ENCODE peak calls at places on chromosomes 16 and 17, in nine cellular contexts. X, K, R, D, J, A, M, V and I are unnamed samples.

GRCh38 chr17:45022655-45023339 is 28.6 kb downstream of the DCAKD start:
- DNase-seq in M (no peak), K (no peak), A (no peak), R (no peak), X (no peak), V (no peak), D (no peak), J (no peak), I (no peak)

GRCh38 chr16:57146735-57147134 is 39.1 kb downstream of the PSME3IP1 start:
- DNase-seq in D (no peak), M (peak), A (no peak), X (no peak), K (no peak), J (no peak), R (no peak), V (no peak), I (no peak)

GRCh38 chr16:20906225-20906870 is 5.8 kb downstream of the LYRM1 start:
- DNase-seq in A (no peak), X (peak), R (no peak), V (no peak), J (peak), D (no peak), M (peak), K (no peak), I (peak)

GRCh38 chr17:40485851-40486512 is 15.4 kb downstream of the TNS4 start:
- DNase-seq in X (peak), D (no peak), R (no peak), M (peak), K (no peak), V (no peak), A (no peak), J (peak), I (peak)

GRCh38 chr17:78783711-78784396 is 1.8 kb upstream of the CYTH1 start:
- DNase-seq in X (no peak), J (no peak), R (no peak), A (no peak), K (no peak), M (no peak), D (no peak), V (no peak), I (no peak)

GRCh38 chr17:37481001-37481665 is 8.6 kb upstream of the DUSP14 start:
- DNase-seq in V (no peak), D (no peak), X (peak), R (no peak), K (no peak), M (no peak), A (no peak), J (no peak), I (no peak)

GRCh38 chr17:58527949-58528348 is 13.5 kb upstream of the MTMR4 start:
- DNase-seq in R (no peak), K (no peak), X (no peak), M (no peak), V (no peak), A (no peak), D (no peak), J (peak), I (peak)

GRCh38 chr16:56203052-56203451 is 11.8 kb downstream of the GNAO1 start:
- DNase-seq in K (no peak), V (no peak), D (no peak), M (no peak), R (no peak), J (peak), A (no peak), X (no peak), I (peak)

GRCh38 chr16:35687781-35688180 is 2228.4 kb downstream of the TP53TG3F start:
- DNase-seq in M (no peak), X (no peak), K (no peak), A (no peak), V (no peak), J (no peak), D (no peak), R (no peak), I (no peak)

GRCh38 chr16:53913920-53914319 is 210.0 kb downstream of the FTO start:
- DNase-seq in V (no peak), R (no peak), D (no peak), M (no peak), X (no peak), K (no peak), A (no peak), J (no peak), I (no peak)